ENCODE peak calls at places on chromosomes 12 and 14, in six cellular contexts. F, B, I, O, V and W are unnamed samples.

GRCh38 chr14:64841121-64841611 is 38.5 kb downstream of the SPTB start:
- DNase-seq in F (no peak), B (no peak), I (no peak), O (no peak), V (peak), W (no peak)

GRCh38 chr12:13980548-13981295 is 680 bp downstream of the GRIN2B start:
- DNase-seq in F (no peak), B (no peak), I (no peak), O (no peak), V (peak), W (peak)

GRCh38 chr12:41092115-41092514 is 96.0 kb upstream of the PDZRN4 start:
- DNase-seq in F (no peak), B (no peak), I (no peak), O (no peak), V (no peak), W (no peak)

GRCh38 chr14:104009297-104009696 is 67.0 kb upstream of the RD3L start:
- DNase-seq in F (no peak), B (no peak), I (no peak), O (no peak), V (no peak), W (no peak)

GRCh38 chr14:103391048-103391447 is 5.8 kb downstream of the MARK3 start:
- DNase-seq in F (no peak), B (no peak), I (peak), O (no peak), V (peak), W (no peak)

GRCh38 chr12:90858261-90858660 is 96.7 kb downstream of the CCER1 start:
- DNase-seq in F (no peak), B (no peak), I (peak), O (no peak), V (no peak), W (no peak)

GRCh38 chr12:63802012-63802608 is 22.4 kb downstream of the RXYLT1 start:
- DNase-seq in F (no peak), B (no peak), I (no peak), O (no peak), V (peak), W (no peak)

GRCh38 chr12:71804505-71804904 is 35.1 kb upstream of the TBC1D15 start:
- DNase-seq in F (no peak), B (no peak), I (no peak), O (no peak), V (peak), W (no peak)

GRCh38 chr12:69007858-69008314 is 74.9 kb upstream of the CPM start:
- DNase-seq in F (no peak), B (no peak), I (no peak), O (no peak), V (no peak), W (no peak)

GRCh38 chr12:69007166-69007857 is 74.3 kb upstream of the CPM start:
- DNase-seq in F (no peak), B (no peak), I (peak), O (no peak), V (peak), W (peak)

GRCh38 chr12:69014047-69014446 is 81.1 kb upstream of the CPM start:
- DNase-seq in F (no peak), B (no peak), I (no peak), O (no peak), V (no peak), W (no peak)

GRCh38 chr12:69002969-69003368 is 70.0 kb upstream of the CPM start:
- DNase-seq in F (no peak), B (no peak), I (no peak), O (no peak), V (no peak), W (no peak)

DNA sequence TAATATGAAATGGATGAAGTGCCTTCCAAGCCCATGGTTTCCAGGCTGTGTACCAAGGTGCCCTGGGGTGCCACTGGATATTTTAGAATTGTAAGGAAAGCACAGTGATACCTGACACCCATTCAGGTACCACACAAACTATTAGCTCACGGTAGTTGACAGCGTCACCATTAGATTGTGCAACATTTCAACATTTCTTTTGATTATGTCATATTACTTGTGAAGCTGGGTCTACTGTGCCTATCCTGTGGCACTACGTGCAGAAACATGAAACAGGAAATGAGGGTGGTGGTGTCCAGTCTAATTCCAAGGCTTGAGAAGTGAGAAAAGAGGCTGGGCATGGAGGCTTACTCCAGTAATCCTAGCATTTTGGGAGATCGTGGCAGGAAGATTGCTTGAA is 75.5 kb upstream of the CPM start:
- DNase-seq in F (no peak), B (no peak), I (no peak), O (no peak), V (no peak), W (peak)
- TF ChIP-seq EP300 in F (no peak), B (no peak), I (no peak), O (no peak), V (no peak), W (no peak)

GRCh38 chr12:22539055-22539454 is 5.3 kb downstream of the C2CD5 start:
- DNase-seq in F (no peak), B (no peak), I (no peak), O (no peak), V (no peak), W (no peak)

GRCh38 chr12:22538336-22538735 is 6.0 kb downstream of the C2CD5 start:
- DNase-seq in F (no peak), B (no peak), I (no peak), O (no peak), V (no peak), W (no peak)

GRCh38 chr12:22543246-22544037 is 900 bp downstream of the C2CD5 start:
- DNase-seq in F (peak), B (peak), I (peak), O (no peak), V (peak), W (peak)

GRCh38 chr12:22541496-22541895 is 2.8 kb downstream of the C2CD5 start:
- DNase-seq in F (no peak), B (no peak), I (no peak), O (no peak), V (no peak), W (no peak)

GRCh38 chr12:22544038-22544979 is at the start of gene C2CD5:
- DNase-seq in F (peak), B (peak), I (peak), O (peak), V (peak), W (peak)
- TF ChIP-seq EP300 in F (no peak), B (peak), I (no peak), O (no peak), V (no peak), W (no peak)

DNA sequence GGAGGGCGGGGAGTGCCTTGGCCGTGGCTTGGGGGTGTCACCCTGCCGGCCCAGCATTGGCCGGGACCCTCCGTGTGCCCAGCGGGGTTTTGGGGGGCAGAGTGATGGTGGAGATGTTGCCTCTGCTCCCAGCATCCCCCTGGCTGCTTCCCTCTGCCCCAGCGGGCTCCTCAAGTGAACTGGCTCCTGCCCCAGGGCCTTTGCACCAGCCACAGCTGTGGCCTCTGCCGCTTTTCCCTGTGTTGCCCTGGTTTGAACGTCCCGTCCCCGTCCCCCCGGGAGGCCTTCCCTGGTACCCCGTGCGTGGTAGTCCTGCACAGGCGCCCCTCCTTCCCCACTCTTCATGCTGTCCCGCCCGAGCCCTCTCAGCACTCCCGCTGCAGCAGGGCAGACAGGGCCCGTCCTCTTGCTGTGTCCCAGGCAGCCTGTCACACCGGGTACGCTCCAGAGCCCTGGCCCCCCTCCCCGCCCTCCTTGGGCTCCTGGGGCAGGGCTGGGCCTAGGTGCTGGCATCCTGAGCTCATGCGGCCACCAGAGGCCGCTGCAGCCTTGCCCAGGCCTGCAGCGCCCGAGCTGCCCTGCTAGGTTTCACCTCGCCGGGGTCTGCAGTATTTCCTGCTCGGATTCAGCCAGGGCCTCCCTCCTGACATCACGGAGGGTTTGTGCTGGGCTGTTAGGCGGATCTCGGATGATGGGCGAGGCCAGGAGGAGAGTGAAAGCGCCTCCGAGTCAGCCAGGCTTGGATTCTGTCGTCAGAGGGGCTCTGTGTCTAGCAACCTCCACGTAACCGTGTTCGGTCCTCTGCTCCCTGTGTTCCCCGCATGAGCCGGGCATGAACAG is 9.5 kb downstream of the NOC4L start:
- DNase-seq in F (peak), B (no peak), I (peak), O (no peak), V (peak), W (peak)
- TF ChIP-seq EP300 in F (no peak), B (no peak), I (no peak), O (no peak), V (no peak), W (no peak)

GRCh38 chr14:34496007-34496678 is 34.1 kb upstream of the SPTSSA start:
- DNase-seq in F (peak), B (no peak), I (no peak), O (peak), V (no peak), W (no peak)

GRCh38 chr14:34501997-34502396 is 37.5 kb downstream of the EAPP start:
- DNase-seq in F (no peak), B (no peak), I (no peak), O (no peak), V (no peak), W (no peak)

GRCh38 chr14:34501004-34501580 is 38.4 kb downstream of the EAPP start:
- DNase-seq in F (no peak), B (no peak), I (no peak), O (no peak), V (no peak), W (no peak)

GRCh38 chr14:34498684-34499412 is 36.8 kb upstream of the SPTSSA start:
- DNase-seq in F (no peak), B (no peak), I (peak), O (no peak), V (peak), W (no peak)

DNA sequence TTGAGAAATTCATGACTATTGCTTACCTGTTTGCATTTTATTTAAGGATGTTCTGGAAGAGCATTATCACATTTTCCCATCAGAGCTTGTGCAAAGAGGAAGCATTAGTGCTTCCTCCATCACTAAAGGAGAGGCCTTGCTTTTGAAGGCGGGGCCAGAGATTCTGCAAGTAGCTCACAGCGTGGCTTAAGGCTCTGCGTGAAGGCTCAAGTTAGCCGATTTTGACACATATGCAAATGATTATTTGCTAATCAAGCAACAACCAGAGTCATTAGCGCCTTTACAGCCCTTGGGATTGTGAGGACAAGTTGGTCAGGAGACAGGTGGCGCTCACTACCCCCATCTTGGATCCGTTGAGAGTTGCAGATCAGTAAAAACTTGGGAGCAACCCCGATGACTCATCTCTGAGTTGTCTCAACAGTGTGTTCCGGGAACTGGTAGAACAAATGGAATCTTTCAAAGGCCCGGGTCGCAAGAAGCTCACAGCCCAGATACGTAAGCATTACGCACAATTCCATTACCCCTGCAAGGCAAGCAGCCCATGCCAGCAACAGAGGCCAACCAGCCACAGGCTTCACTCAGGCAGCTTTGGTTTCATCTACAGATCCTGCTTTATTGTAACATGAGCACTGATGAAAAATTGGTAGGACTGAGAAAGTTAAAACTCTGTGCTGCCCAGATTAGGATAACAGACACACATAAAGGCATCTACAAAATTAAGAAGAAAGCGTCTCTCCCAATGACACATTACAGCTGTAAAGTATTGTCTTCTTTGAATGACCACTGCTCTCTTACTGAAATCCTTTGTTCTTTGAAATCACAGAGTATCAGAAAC is 34.9 kb upstream of the SPTSSA start:
- DNase-seq in F (peak), B (peak), I (peak), O (peak), V (peak), W (no peak)
- TF ChIP-seq EP300 in F (peak), B (peak), I (peak), O (peak), V (peak), W (peak)

GRCh38 chr14:73789996-73790581 is 61.5 kb upstream of the PTGR2 start:
- DNase-seq in F (peak), B (peak), I (peak), O (peak), V (no peak), W (no peak)
- TF ChIP-seq EP300 in F (peak), B (peak), I (peak), O (peak), V (no peak), W (peak)

DNA sequence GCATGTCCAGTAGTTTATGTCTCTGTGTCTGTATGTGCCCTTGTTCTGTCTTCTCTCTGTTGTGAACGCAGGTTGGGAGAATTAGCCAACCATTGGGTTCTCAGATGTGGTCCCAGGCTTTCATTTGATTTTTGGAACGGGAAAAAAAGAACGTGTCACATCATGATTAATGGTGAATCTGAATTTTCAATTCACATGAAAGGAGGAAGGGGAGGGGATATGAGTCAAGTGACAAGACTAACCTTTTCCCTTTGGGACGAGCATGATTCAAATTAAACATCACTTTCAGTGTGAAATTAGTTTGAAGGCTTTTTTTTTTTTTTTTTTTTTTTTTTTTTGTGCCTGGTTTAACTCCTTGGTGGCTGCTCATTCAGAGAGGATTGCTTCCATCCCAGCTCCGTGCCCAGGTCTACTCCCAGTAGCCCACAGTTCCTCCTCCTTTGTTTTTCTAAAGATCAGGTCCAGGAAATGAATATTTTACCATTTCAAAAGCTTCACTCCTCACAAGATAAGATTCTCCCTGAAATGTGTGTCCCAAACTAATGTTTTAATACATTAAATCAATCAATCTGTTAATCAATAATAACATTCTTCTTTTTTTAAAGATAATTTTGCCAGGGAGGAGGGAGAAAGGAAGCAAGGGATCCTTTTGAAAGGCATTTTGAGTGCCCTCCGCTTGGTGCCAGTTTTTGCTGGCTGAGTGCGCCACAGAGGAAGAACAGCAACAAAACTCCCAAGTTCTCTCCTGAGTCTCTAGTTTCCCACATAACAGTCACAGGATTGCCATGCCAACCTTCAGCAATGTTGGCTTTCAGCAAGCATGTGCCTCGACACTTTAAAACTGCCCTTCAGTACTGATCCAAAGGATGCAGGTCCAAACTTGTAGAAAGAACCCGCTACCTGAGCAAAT is 99.0 kb downstream of the RMST start:
- DNase-seq in F (no peak), B (no peak), I (no peak), O (no peak), V (no peak), W (no peak)
- TF ChIP-seq EP300 in F (no peak), B (no peak), I (no peak), O (no peak), V (no peak), W (no peak)

DNA sequence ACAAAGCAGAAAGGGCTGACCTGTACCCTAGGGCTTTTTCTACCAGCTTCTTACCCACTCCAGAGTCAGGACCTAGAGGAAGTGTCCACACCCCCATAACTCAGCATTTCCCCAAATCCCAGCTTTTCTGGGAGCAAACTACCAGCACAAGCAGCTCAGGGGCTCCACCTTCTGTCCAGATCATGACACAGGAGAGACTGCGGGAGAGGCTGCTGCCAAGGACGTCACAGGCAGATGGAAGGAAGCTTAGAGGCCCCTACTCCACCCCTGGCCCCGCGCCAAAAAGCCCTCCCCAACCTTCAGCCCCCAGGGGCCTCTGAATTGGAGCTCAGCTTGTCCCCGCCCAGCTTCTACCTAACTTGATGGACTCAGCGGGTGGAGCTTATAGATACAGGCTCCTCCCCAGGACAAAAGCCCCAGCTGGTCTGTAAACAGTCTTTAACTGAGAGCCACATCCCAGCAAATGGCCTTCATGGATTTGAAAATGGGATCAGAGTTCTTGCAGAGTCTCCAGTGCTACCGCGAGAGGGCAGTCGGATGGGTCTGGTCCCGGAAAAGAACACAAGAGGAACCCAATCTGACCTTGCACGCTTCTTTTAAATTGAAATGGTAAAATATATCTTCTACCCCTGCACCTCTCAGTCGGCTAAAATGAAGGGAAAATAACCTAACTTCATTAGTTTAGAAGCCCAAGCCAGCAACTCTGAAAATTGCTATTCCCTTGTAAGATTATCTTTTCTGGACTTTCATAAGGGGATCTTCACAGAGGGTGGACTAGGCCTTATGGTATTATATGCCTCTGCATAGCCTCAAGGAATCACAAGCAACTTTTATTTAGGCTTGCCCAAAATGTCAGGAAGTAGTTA is 6.8 kb upstream of the BAZ2A start:
- DNase-seq in F (peak), B (peak), I (peak), O (peak), V (peak), W (peak)
- TF ChIP-seq EP300 in F (no peak), B (peak), I (no peak), O (no peak), V (no peak), W (no peak)

GRCh38 chr14:54325766-54326165 is 71.0 kb upstream of the CDKN3 start:
- DNase-seq in F (no peak), B (no peak), I (no peak), O (no peak), V (no peak), W (no peak)

GRCh38 chr14:54317396-54317795 is 79.4 kb upstream of the CDKN3 start:
- DNase-seq in F (no peak), B (no peak), I (no peak), O (no peak), V (no peak), W (no peak)

GRCh38 chr14:54322241-54322640 is 74.6 kb upstream of the CDKN3 start:
- DNase-seq in F (no peak), B (no peak), I (no peak), O (no peak), V (no peak), W (no peak)

DNA sequence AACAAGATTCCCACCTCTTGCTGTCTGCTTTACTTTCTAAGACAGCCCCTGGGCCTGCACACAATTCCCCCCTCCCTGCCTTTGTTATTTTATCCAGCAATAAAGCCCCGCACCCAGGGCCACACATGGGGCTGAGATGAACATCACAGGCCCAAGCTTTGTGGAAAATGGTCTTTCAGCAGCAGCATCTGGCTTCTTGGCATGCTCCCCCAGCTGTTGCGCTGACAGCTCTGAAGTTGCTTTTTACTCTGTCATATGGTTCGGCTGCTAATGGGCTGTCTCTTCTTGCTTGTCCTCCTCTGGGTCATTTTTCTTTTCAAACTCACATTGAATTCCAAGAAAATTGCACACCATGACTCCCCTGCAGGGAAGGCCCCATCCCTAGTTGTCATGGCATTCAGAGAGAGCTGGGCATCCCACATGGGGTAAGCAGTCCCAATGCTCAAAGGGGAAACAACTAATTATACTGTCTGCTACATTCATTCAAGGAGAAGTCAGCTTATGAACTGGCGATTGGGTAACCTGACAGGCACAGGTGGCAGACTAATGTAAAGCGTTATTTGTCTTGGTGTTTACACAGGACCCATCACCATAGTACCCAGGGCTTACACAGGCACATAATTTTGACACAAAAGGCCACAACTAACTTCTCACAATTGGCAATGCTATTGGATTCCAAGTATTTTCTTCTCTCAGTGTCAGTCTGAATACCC is 74.0 kb upstream of the CDKN3 start:
- DNase-seq in F (no peak), B (no peak), I (no peak), O (no peak), V (no peak), W (no peak)
- TF ChIP-seq EP300 in F (no peak), B (no peak), I (no peak), O (no peak), V (no peak), W (no peak)